ENCODE peak calls at places on chromosome 4, in nine cellular contexts. E, P, N, S, U, K, G, Q and I are unnamed samples.

GRCh38 chr4:23438764-23439163 is 451.1 kb downstream of the PPARGC1A start:
- DNase-seq in K (peak), G (no peak), N (no peak), P (no peak), S (no peak), U (no peak), E (no peak), Q (no peak), I (no peak)

GRCh38 chr4:128707864-128708263 is 101.6 kb upstream of the JADE1 start:
- DNase-seq in P (no peak), U (no peak), E (no peak), G (no peak), Q (no peak), S (peak), N (no peak), K (no peak), I (no peak)

GRCh38 chr4:186728631-186729271 is 5.1 kb upstream of the FAT1 start:
- DNase-seq in E (no peak), K (no peak), P (no peak), N (no peak), G (no peak), S (peak), Q (no peak), U (no peak), I (no peak)

GRCh38 chr4:12791536-12791935 is 692.6 kb downstream of the RAB28 start:
- DNase-seq in G (no peak), U (no peak), K (no peak), S (peak), P (no peak), E (no peak), N (peak), Q (no peak), I (no peak)

GRCh38 chr4:185887125-185887524 is 75.1 kb upstream of the SORBS2 start:
- DNase-seq in N (no peak), K (no peak), U (no peak), Q (no peak), S (no peak), E (no peak), G (no peak), P (no peak), I (no peak)

GRCh38 chr4:43132010-43132582 is 239.6 kb downstream of the GRXCR1 start:
- DNase-seq in U (peak), N (peak), K (peak), Q (peak), S (peak), E (peak), G (peak), P (peak), I (peak)

GRCh38 chr4:1777822-1778641 is 15.1 kb upstream of the FGFR3 start:
- DNase-seq in S (peak), K (peak), Q (no peak), E (no peak), U (no peak), P (no peak), N (peak), G (no peak), I (no peak)

GRCh38 chr4:126431049-126431448 is 1116.3 kb downstream of the FAT4 start:
- DNase-seq in K (no peak), E (no peak), Q (no peak), S (no peak), N (no peak), U (no peak), P (no peak), G (no peak), I (no peak)

GRCh38 chr4:152488246-152488645 is 47.6 kb downstream of the FBXW7 start:
- DNase-seq in G (no peak), E (no peak), S (no peak), N (no peak), U (no peak), K (no peak), Q (no peak), P (no peak), I (no peak)

GRCh38 chr4:98421106-98421505 is 159.9 kb downstream of the RAP1GDS1 start:
- DNase-seq in P (no peak), N (peak), G (no peak), U (no peak), E (no peak), K (no peak), Q (no peak), S (peak), I (no peak)

GRCh38 chr4:90852232-90852631 is 725.0 kb downstream of the CCSER1 start:
- DNase-seq in S (no peak), P (no peak), K (no peak), G (no peak), Q (no peak), U (no peak), E (no peak), N (no peak), I (no peak)

GRCh38 chr4:17336524-17336941 is 175.4 kb downstream of the QDPR start:
- DNase-seq in Q (no peak), U (no peak), N (no peak), E (no peak), G (no peak), K (peak), P (peak), S (peak), I (peak)

GRCh38 chr4:156781852-156782251 is 189.7 kb downstream of the PDGFC start:
- DNase-seq in Q (no peak), G (no peak), K (peak), E (no peak), S (no peak), U (no peak), N (peak), P (no peak), I (no peak)

GRCh38 chr4:73762409-73762808 is 22.0 kb downstream of the CXCL8 start:
- DNase-seq in E (no peak), Q (peak), K (no peak), N (no peak), P (no peak), G (no peak), U (peak), S (no peak), I (no peak)

GRCh38 chr4:111873801-111874200 is 271.5 kb upstream of the FAM241A start:
- DNase-seq in E (no peak), U (no peak), K (no peak), Q (no peak), G (no peak), P (no peak), N (no peak), S (no peak), I (no peak)

GRCh38 chr4:8171941-8172924 is 13.6 kb upstream of the ABLIM2 start:
- DNase-seq in G (peak), P (no peak), U (no peak), K (no peak), Q (no peak), S (no peak), N (no peak), E (peak), I (peak)

GRCh38 chr4:104064650-104065577 is 345.1 kb upstream of the TACR3 start:
- DNase-seq in U (no peak), K (no peak), N (peak), Q (peak), S (peak), P (peak), E (peak), G (no peak), I (no peak)

GRCh38 chr4:184932343-184932742 is 85.9 kb upstream of the HELT start:
- DNase-seq in P (no peak), K (no peak), E (no peak), U (no peak), Q (no peak), N (no peak), S (no peak), G (no peak), I (no peak)

GRCh38 chr4:124318292-124318691 is 394.2 kb downstream of the ANKRD50 start:
- DNase-seq in Q (no peak), G (no peak), U (no peak), E (no peak), P (no peak), S (no peak), N (no peak), K (no peak), I (no peak)

GRCh38 chr4:26803462-26803861 is 57.2 kb upstream of the STIM2 start:
- DNase-seq in K (peak), Q (no peak), U (no peak), S (no peak), G (no peak), E (no peak), N (no peak), P (no peak), I (no peak)